ENCODE peak calls at places on chromosomes 5 and 9, in five cellular contexts. S is astrocyte of the spinal cord; K is fibroblast of the conjunctiva; Z is stimulated activated CD8-positive, alpha-beta memory T cell treated with anti-CD3 and anti-CD28 coated beads, Interleukin-2, amount 100 ng/mL, for 48 hours; U is ACHN. D is an unnamed sample.

GRCh38 chr5:137148656-137149055 is 350.5 kb downstream of the SPOCK1 start:
- DNase-seq in S (no peak), K (no peak), Z (no peak), U (no peak), D (no peak)

GRCh38 chr5:93359296-93359957 is 221.6 kb downstream of the NR2F1-AS1 start:
- DNase-seq in S (peak), K (peak), Z (no peak), U (no peak), D (no peak)

GRCh38 chr5:146721073-146721830 is 157.3 kb downstream of the PPP2R2B start:
- DNase-seq in S (no peak), K (no peak), Z (no peak), U (no peak), D (no peak)

GRCh38 chr5:135053989-135054388 is 20.0 kb upstream of the PITX1 start:
- DNase-seq in S (no peak), K (no peak), Z (no peak), U (no peak), D (no peak)

GRCh38 chr9:130140701-130141100 is 31.5 kb upstream of the NCS1 start:
- DNase-seq in S (no peak), K (no peak), Z (peak), U (no peak), D (no peak)

GRCh38 chr9:87613265-87614111 is 112.4 kb upstream of the CTSL start:
- DNase-seq in S (peak), K (no peak), Z (no peak), U (no peak), D (no peak)

GRCh38 chr5:3912790-3913189 is 317.2 kb downstream of the IRX1 start:
- DNase-seq in S (no peak), K (no peak), Z (no peak), U (no peak), D (no peak)

GRCh38 chr5:176652136-176652535 is 4.9 kb downstream of the TSPAN17 start:
- DNase-seq in S (no peak), K (no peak), Z (no peak), U (no peak), D (no peak)

GRCh38 chr5:78958672-78959410 is 26.3 kb downstream of the ARSB start:
- DNase-seq in S (no peak), K (no peak), Z (no peak), U (no peak), D (no peak)

GRCh38 chr5:73605223-73606087 is 20.5 kb upstream of the ARHGEF28 start:
- DNase-seq in S (peak), K (no peak), Z (no peak), U (no peak), D (no peak)

GRCh38 chr9:135887585-135888050 is 19.7 kb downstream of the CAMSAP1 start:
- DNase-seq in S (no peak), K (no peak), Z (peak), U (no peak), D (no peak)

GRCh38 chr9:135968083-135968476 is 6.9 kb upstream of the UBAC1 start:
- DNase-seq in S (no peak), K (no peak), Z (no peak), U (no peak), D (no peak)

GRCh38 chr5:79111960-79112702 is 522 bp downstream of the BHMT start:
- DNase-seq in S (no peak), K (no peak), Z (no peak), U (no peak), D (no peak)

GRCh38 chr9:117545846-117546245 is 131.0 kb upstream of the ASTN2 start:
- DNase-seq in S (no peak), K (no peak), Z (no peak), U (no peak), D (no peak)

GRCh38 chr9:16601991-16602390 is 268.5 kb downstream of the BNC2 start:
- DNase-seq in S (no peak), K (no peak), Z (no peak), U (no peak), D (no peak)

GRCh38 chr5:73783823-73784222 is 157.8 kb downstream of the ARHGEF28 start:
- DNase-seq in S (peak), K (no peak), Z (no peak), U (peak), D (no peak)

GRCh38 chr5:6302099-6302498 is 76.2 kb downstream of the MED10 start:
- DNase-seq in S (no peak), K (no peak), Z (no peak), U (no peak), D (no peak)

GRCh38 chr9:124218438-124219289 is 39.1 kb upstream of the NEK6 start:
- DNase-seq in S (peak), K (no peak), Z (peak), U (peak), D (no peak)